ENCODE peak calls at places on chromosomes 5 and 9, in four cellular contexts. F is transverse colon, K is BE2C, X is neural progenitor cell. C is an unnamed sample.

GRCh38 chr9:69400470-69400869 is 75.5 kb downstream of the ENTREP1 start:
- DNase-seq in F (no peak), K (no peak), X (no peak), C (no peak)

GRCh38 chr5:149228610-149229297 is 42.9 kb upstream of the AFAP1L1 start:
- DNase-seq in F (peak; percentile 19), K (no peak), X (peak; percentile 62), C (peak; percentile 92)

GRCh38 chr5:132094393-132095076 is 20.9 kb downstream of the CSF2 start:
- DNase-seq in F (no peak), K (no peak), X (no peak), C (peak; percentile 98)

GRCh38 chr5:123089971-123090640 is 1.1 kb downstream of the PRDM6 start:
- DNase-seq in F (no peak), K (peak; percentile 11), X (peak; percentile 79), C (peak; percentile 24)

GRCh38 chr9:122325124-122325523 is 45.7 kb upstream of the PTGS1 start:
- DNase-seq in F (no peak), K (no peak), X (no peak), C (peak; percentile 12)

GRCh38 chr5:158212915-158213314 is 354.0 kb upstream of the CLINT1 start:
- DNase-seq in F (no peak), K (peak; percentile 21), X (no peak), C (no peak)

GRCh38 chr9:124869986-124870560 is 8.1 kb downstream of the ARPC5L start:
- DNase-seq in F (peak; percentile 77), K (no peak), X (no peak), C (no peak)

GRCh38 chr9:89171693-89172092 is 6.9 kb downstream of the SHC3 start:
- DNase-seq in F (no peak), K (no peak), X (no peak), C (no peak)

GRCh38 chr5:171207256-171207866 is 101.7 kb upstream of the TLX3 start:
- DNase-seq in F (no peak), K (peak; percentile 26), X (peak; percentile 61), C (peak; percentile 55)

GRCh38 chr9:92654481-92655301 is 15.2 kb downstream of the IPPK start:
- DNase-seq in F (no peak), K (no peak), X (no peak), C (peak; percentile 62)

GRCh38 chr5:5788793-5789192 is 366.3 kb downstream of the ICE1 start:
- DNase-seq in F (no peak), K (no peak), X (no peak), C (no peak)

GRCh38 chr5:172348084-172348483 is 64.5 kb upstream of the UBTD2 start:
- DNase-seq in F (no peak), K (no peak), X (no peak), C (no peak)

GRCh38 chr9:33498387-33498786 is 24.7 kb upstream of the NOL6 start:
- DNase-seq in F (no peak), K (no peak), X (no peak), C (peak; percentile 22)

GRCh38 chr9:78292716-78293497 is 4.0 kb upstream of the PSAT1 start:
- DNase-seq in F (no peak), K (no peak), X (no peak), C (no peak)

GRCh38 chr9:124190761-124191160 is 67.0 kb upstream of the NEK6 start:
- DNase-seq in F (no peak), K (no peak), X (peak; percentile 23), C (no peak)

DNA sequence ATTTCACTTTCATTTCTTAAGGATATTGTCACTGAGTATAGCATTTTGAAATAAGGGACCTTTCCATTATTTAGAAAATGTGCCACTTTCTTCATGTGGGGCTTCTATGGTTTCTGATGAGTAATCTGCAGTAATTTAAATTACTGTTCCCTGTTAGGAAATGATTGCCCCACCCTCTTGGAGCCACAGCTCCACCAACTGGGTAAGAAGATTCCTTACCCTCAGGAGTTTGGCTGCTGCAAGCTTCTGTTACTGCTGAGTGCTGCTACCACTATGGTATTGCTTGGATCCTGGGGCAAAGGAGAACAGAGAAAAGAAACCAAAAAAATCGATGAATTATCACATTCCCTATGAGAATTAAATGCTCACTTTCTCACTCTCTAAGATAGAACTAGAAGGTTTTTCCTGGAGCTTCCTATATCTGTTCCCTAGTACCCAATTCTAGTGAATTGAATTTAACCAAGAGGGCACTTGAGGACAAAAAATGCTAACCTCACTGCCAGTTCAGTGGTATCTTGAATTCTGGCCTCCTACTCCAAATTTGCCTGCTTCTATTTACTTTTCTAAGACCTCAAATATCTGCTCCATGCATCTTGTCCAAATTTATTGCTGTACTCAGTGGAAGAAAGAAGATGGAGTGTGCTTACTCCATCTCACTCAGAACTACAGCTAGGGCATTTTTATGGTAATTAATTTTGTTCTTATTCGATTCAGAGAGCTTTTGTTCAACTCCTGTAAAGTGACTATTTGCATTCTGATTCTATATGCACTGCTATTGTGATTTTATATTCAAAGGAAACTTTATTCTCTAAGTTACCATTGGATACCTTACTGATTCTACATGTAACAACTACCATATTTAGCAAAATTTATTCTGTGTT is 2111.4 kb downstream of the MAT2B start:
- DNase-seq in F (no peak), K (no peak), X (peak; percentile 25), C (no peak)
- TF ChIP-seq CTCF in F (no peak), K (no peak), X (peak; percentile 43), C (no peak)

GRCh38 chr9:87147803-87148202 is 200.5 kb upstream of the GAS1 start:
- DNase-seq in F (no peak), K (no peak), X (no peak), C (no peak)
- H3K4me3 ChIP-seq in F (no peak overlapping the region), K (peak overlapping the region; percentile 13), X (no peak overlapping the region), C (no peak overlapping the region)

GRCh38 chr5:145834917-145835838 is at the start of gene PRELID2:
- DNase-seq in F (peak; percentile 94), K (peak; percentile 94), X (peak; percentile 94), C (peak; percentile 81)
- TF ChIP-seq CTCF in F (no peak), K (no peak), X (no peak), C (no peak)

GRCh38 chr5:89313804-89314588 is 431.0 kb upstream of the MEF2C start:
- DNase-seq in F (peak; percentile 8), K (no peak), X (no peak), C (peak; percentile 82)
- H3K4me3 ChIP-seq in F (no peak overlapping the region), K (no peak overlapping the region), X (no peak overlapping the region), C (no peak overlapping the region)

C was measured in AG10803.